ENCODE peak calls at places on chromosomes 6 and 20, in four cellular contexts. V is HCT116, D is transverse colon, W is stomach. P is an unnamed sample.

GRCh38 chr6:116682334-116682712 is 1.3 kb downstream of the KPNA5 start:
- DNase-seq in W (no peak), V (no peak), D (no peak), P (no peak)

GRCh38 chr20:18443841-18444240 is 23.0 kb downstream of the DZANK1 start:
- DNase-seq in D (no peak), W (no peak), V (no peak), P (no peak)

GRCh38 chr20:19886666-19887288 is 128.7 kb downstream of the RIN2 start:
- DNase-seq in D (peak), W (no peak), V (no peak), P (no peak)

GRCh38 chr6:170269873-170270541 is 20.9 kb downstream of the DLL1 start:
- DNase-seq in W (no peak), V (no peak), D (no peak), P (no peak)

GRCh38 chr20:12090920-12091319 is 173.2 kb downstream of the BTBD3 start:
- DNase-seq in D (no peak), V (no peak), W (no peak), P (no peak)

GRCh38 chr6:113147544-113147943 is 709.6 kb upstream of the MARCKS start:
- DNase-seq in D (no peak), V (no peak), W (no peak), P (no peak)

GRCh38 chr20:61408951-61409740 is 157.1 kb downstream of the CDH4 start:
- DNase-seq in W (no peak), V (no peak), D (no peak), P (no peak)

GRCh38 chr6:71194730-71195129 is 93.9 kb upstream of the OGFRL1 start:
- DNase-seq in V (no peak), W (no peak), D (no peak), P (no peak)

GRCh38 chr6:169799474-169799926 is 48.1 kb downstream of the ERMARD start:
- DNase-seq in V (no peak), W (no peak), D (no peak), P (peak)

GRCh38 chr6:10999994-11000393 is 44.1 kb downstream of the ELOVL2 start:
- DNase-seq in W (no peak), D (no peak), V (no peak), P (no peak)

GRCh38 chr6:35786810-35787209 is 6.0 kb downstream of the CLPSL1 start:
- DNase-seq in W (no peak), D (no peak), V (no peak), P (no peak)

GRCh38 chr20:22723659-22724058 is 139.3 kb upstream of the FOXA2 start:
- DNase-seq in V (no peak), W (no peak), D (no peak), P (no peak)

GRCh38 chr20:44019638-44020335 is 105.1 kb downstream of the TOX2 start:
- DNase-seq in D (no peak), V (no peak), W (no peak), P (no peak)

GRCh38 chr20:19929749-19930148 is 87.4 kb upstream of the NAA20 start:
- DNase-seq in V (no peak), W (no peak), D (no peak), P (no peak)

GRCh38 chr6:115766745-115767462 is 293.8 kb downstream of the FRK start:
- DNase-seq in W (no peak), D (no peak), V (no peak), P (no peak)

GRCh38 chr20:13222319-13222716 is 1.2 kb downstream of the ISM1 start:
- DNase-seq in V (no peak), D (no peak), W (no peak), P (no peak)

GRCh38 chr6:36830577-36830976 is 8.7 kb downstream of the CPNE5 start:
- DNase-seq in V (no peak), W (no peak), D (no peak), P (no peak)

GRCh38 chr6:36832313-36832712 is 6.9 kb downstream of the CPNE5 start:
- DNase-seq in V (no peak), W (no peak), D (no peak), P (no peak)

GRCh38 chr6:36827261-36828079 is 11.8 kb downstream of the CPNE5 start:
- DNase-seq in D (no peak), W (no peak), V (no peak), P (no peak)

GRCh38 chr6:36833182-36833789 is 6.0 kb downstream of the CPNE5 start:
- DNase-seq in W (no peak), V (no peak), D (no peak), P (no peak)

DNA sequence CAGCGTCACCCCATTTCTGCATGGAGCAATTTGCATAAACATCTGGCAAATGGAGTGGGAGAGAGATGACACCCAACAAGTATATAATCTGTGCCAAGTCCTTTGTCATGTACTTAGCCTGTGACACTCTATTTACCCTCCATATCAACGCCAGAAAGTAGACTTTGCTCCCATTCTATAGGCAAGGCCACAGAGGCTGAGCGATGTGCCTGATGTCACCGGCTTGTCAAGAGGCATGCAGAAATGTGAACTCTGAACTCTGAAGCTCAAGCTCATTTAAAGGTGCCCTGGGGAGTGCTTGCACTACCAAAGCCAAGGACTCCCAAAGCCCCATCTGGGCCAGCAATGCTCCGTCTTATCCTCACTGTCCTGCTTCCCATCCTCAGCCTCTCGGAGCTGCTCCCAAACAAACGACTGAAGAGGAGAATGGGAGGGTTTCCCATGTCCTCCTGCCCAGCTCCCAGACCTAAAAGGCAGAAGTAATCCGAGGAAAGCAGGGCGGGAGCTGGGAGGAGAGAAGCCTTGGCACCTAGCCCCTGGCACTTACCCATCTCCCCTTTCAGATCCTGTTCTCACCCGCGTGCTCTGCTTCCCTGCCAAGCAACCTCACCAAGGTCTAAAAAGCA is 9.2 kb downstream of the CPNE5 start:
- DNase-seq in D (peak), W (peak), V (no peak), P (no peak)
- TF ChIP-seq POLR2AphosphoS5 in D (peak), W (no peak), V (no peak), P (peak)

DNA sequence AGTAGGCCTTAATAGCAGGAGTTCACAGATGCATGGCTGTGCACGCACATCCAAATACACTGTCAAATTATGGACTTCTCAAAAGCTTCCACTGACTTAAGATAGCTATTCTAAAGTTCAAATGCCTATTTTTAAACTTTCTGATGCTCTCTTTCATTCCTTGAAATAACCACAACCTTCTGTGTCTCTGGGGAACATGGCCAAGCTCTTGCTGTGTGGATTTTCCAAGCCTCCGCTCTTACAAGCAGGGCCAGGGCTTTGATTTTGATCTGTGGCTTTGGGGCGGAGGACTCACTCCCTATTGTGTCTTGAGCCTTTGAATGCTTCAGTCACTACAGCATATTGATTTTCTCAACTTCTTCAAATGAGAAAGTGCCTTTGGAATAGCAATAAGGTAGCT is 35.6 kb upstream of the SNRPB2 start:
- DNase-seq in V (no peak), D (no peak), W (no peak), P (no peak)
- TF ChIP-seq POLR2AphosphoS5 in V (no peak), D (no peak), W (no peak), P (no peak)

DNA sequence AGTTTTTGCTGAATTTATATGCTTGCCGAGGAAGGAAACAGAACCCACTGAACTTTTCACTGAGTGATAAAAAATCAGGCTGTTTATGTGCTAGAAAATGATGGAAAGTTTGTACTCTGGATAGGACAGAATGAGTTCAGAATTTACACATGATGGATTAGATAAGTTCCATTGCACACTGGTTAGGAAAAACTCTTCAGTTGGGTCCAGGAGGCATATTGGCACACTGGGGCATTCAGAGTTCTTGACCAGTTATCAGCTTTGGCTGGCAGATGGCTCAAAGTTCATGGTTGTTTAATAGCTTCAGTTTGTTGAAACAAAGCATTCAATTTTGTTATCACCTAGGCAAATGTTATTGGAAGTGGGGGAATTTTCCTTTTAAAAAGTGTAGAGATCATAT is 613.3 kb upstream of the SYNCRIP start:
- DNase-seq in D (no peak), V (no peak), W (no peak), P (no peak)
- TF ChIP-seq POLR2AphosphoS5 in D (no peak), V (no peak), W (no peak), P (no peak)

DNA sequence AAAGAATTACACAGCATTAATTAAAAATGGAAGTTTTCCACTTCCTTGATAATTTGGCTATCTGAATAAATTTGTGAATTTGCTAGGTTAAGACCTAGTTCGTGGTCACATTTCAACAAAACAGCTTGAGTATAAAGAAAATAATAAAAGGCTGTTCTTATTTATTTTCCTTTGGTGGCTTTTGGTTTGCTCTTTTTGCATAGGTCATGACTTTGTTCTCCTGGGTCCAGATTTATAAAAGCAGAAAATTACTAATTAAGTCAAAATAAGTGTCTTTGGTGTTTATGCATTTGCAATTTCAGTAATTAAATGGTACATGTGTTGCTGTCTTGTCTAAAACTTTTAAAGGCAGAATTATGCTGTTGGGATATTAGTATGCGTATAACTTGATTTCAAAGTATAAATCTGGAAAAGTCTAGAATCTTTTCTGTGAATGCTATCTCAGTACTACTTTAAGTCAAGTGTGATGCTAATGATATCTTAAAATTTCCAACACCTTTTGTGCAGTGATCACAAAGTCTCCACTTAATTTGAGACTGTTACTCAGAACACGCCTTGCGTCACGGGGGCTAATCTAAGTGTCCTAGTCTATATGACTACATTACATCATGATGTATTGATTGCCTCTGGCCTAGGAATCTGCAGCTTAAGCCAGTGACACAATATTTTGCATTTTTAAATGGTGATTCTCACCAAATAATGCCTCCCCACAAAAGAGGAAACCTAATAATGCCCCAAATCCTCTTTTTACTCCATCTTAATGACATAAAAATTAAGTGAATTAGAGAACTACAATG is 41.0 kb downstream of the GNAS start:
- DNase-seq in D (no peak), V (no peak), W (no peak), P (no peak)
- TF ChIP-seq POLR2AphosphoS5 in D (no peak), V (no peak), W (no peak), P (no peak)

GRCh38 chr6:108452725-108453195 is 108.0 kb upstream of the FOXO3 start:
- DNase-seq in V (no peak), W (no peak), D (no peak), P (no peak)
- TF ChIP-seq POLR2AphosphoS5 in V (no peak), W (no peak), D (no peak), P (no peak)

GRCh38 chr6:3264356-3264755 is 5.6 kb downstream of the PSMG4 start:
- DNase-seq in V (no peak), D (no peak), W (no peak), P (no peak)
- TF ChIP-seq POLR2AphosphoS5 in V (no peak), D (no peak), W (no peak), P (no peak)

GRCh38 chr20:34872604-34873224 is at the start of gene GGT7:
- DNase-seq in W (peak), V (peak), D (peak), P (peak)
- TF ChIP-seq POLR2AphosphoS5 in W (peak), V (peak), D (peak), P (peak)

GRCh38 chr6:157229733-157230132 is 93.6 kb downstream of the TMEM242 start:
- DNase-seq in W (no peak), V (no peak), D (peak), P (no peak)

GRCh38 chr6:157227202-157228166 is 95.8 kb downstream of the TMEM242 start:
- DNase-seq in V (no peak), D (no peak), W (no peak), P (no peak)

GRCh38 chr6:157229219-157229607 is 94.1 kb downstream of the TMEM242 start:
- DNase-seq in V (no peak), W (no peak), D (no peak), P (no peak)

GRCh38 chr6:157226761-157227160 is 96.6 kb downstream of the TMEM242 start:
- DNase-seq in W (no peak), D (no peak), V (no peak), P (no peak)

GRCh38 chr6:157228421-157229218 is 94.7 kb downstream of the TMEM242 start:
- DNase-seq in W (no peak), D (no peak), V (no peak), P (no peak)
- TF ChIP-seq POLR2AphosphoS5 in W (no peak), D (no peak), V (no peak), P (no peak)

GRCh38 chr6:2245954-2246863 is 804 bp upstream of the GMDS start:
- DNase-seq in V (peak), D (peak), W (peak), P (peak)

GRCh38 chr6:2247664-2248063 is 2.3 kb upstream of the GMDS start:
- DNase-seq in V (no peak), W (no peak), D (no peak), P (peak)

GRCh38 chr6:2242311-2242710 is 3.1 kb downstream of the GMDS start:
- DNase-seq in V (no peak), D (no peak), W (no peak), P (peak)

GRCh38 chr6:2245103-2245953 is at the start of gene GMDS:
- DNase-seq in W (peak), V (peak), D (peak), P (peak)

DNA sequence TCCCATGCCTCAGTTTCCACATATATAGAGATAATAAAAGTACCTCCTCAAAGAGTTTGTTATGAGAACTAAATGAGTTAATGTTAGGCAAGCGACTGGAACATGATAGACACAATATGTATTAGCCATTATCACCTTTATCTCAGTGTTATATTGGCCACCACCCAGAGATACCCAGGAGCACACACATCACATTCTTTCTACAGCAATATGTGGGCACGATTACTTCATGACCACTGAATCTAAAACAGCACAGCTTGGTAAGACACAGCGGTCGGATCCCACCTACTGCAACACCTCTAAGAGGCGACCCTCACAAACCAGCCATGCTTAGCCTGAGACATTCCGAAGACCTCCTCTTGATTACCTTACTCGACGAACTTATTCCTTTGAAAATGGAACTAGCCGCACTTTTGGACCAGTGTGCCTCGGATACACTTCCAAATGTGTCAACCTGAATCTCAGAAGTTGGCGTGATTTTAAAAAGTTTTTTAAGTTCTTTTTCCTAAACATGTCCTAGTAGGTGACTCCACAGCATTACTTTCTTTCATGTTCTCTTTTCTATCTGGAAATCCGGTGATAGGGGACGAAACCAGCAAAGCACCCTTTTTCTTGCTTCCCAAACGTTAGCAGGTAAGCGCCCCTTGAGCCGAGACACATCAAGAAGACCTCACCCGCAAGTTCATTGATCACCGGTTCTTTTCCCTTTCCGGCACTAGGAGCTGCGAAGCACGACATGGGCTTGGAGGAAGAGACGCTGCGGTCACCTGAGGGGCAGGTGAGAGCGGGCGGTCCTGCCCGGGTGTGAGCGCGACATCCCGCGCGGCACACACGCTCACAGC is 923 bp downstream of the GMDS start:
- DNase-seq in W (peak), V (no peak), D (no peak), P (peak)
- TF ChIP-seq POLR2AphosphoS5 in W (no peak), V (no peak), D (no peak), P (no peak)

GRCh38 chr20:48463916-48464315 is 363.9 kb downstream of the PREX1 start:
- DNase-seq in W (no peak), D (no peak), V (no peak), P (no peak)
- TF ChIP-seq POLR2AphosphoS5 in W (peak), D (no peak), V (no peak), P (no peak)